ENCODE peak calls at places on chromosome 20, in ten cellular contexts. One of them, this sample, is unnamed.
A peak's percentile ranks its signal among the peaks of the same experiment; 100 is the strongest.

GRCh38 chr20:35304956-35305355 is 12.7 kb upstream of the FAM83C start:
- DNase-seq in MM.1S: no peak
- DNase-seq in effector memory CD4-positive, alpha-beta T cell: no peak
- DNase-seq in ovary: no peak
- DNase-seq in cardiac muscle cell: no peak
- DNase-seq in thyroid gland: no peak
- DNase-seq in IMR-90: no peak
- DNase-seq in naive thymus-derived CD4-positive, alpha-beta T cell: no peak
- DNase-seq in CD8-positive, alpha-beta memory T cell: no peak
- DNase-seq in Panc1: no peak
- DNase-seq in this sample: no peak

GRCh38 chr20:44200983-44201382 is 9.6 kb downstream of the OSER1 start:
- DNase-seq in effector memory CD4-positive, alpha-beta T cell: no peak
- DNase-seq in MM.1S: peak; percentile 40
- DNase-seq in Panc1: no peak
- DNase-seq in ovary: no peak
- DNase-seq in thyroid gland: no peak
- DNase-seq in IMR-90: no peak
- DNase-seq in CD8-positive, alpha-beta memory T cell: no peak
- DNase-seq in cardiac muscle cell: no peak
- DNase-seq in naive thymus-derived CD4-positive, alpha-beta T cell: no peak
- DNase-seq in this sample: no peak

GRCh38 chr20:15224199-15224598 is 886.8 kb upstream of the FLRT3 start:
- DNase-seq in CD8-positive, alpha-beta memory T cell: no peak
- DNase-seq in naive thymus-derived CD4-positive, alpha-beta T cell: no peak
- DNase-seq in thyroid gland: no peak
- DNase-seq in Panc1: no peak
- DNase-seq in MM.1S: no peak
- DNase-seq in cardiac muscle cell: no peak
- DNase-seq in effector memory CD4-positive, alpha-beta T cell: no peak
- DNase-seq in ovary: no peak
- DNase-seq in IMR-90: no peak
- DNase-seq in this sample: no peak

GRCh38 chr20:1334761-1335160 is 5.8 kb upstream of the SDCBP2 start:
- DNase-seq in thyroid gland: no peak
- DNase-seq in cardiac muscle cell: peak; percentile 51
- DNase-seq in MM.1S: no peak
- DNase-seq in naive thymus-derived CD4-positive, alpha-beta T cell: no peak
- DNase-seq in effector memory CD4-positive, alpha-beta T cell: no peak
- DNase-seq in Panc1: no peak
- DNase-seq in CD8-positive, alpha-beta memory T cell: no peak
- DNase-seq in ovary: peak; percentile 7
- DNase-seq in IMR-90: no peak
- DNase-seq in this sample: no peak

GRCh38 chr20:14956026-14956425 is 618.6 kb upstream of the FLRT3 start:
- DNase-seq in MM.1S: no peak
- DNase-seq in thyroid gland: no peak
- DNase-seq in cardiac muscle cell: no peak
- DNase-seq in ovary: no peak
- DNase-seq in CD8-positive, alpha-beta memory T cell: no peak
- DNase-seq in effector memory CD4-positive, alpha-beta T cell: no peak
- DNase-seq in naive thymus-derived CD4-positive, alpha-beta T cell: no peak
- DNase-seq in IMR-90: no peak
- DNase-seq in Panc1: peak; percentile 59
- DNase-seq in this sample: no peak

GRCh38 chr20:21266191-21266536 is 37.0 kb upstream of the XRN2 start:
- DNase-seq in naive thymus-derived CD4-positive, alpha-beta T cell: no peak
- DNase-seq in cardiac muscle cell: no peak
- DNase-seq in effector memory CD4-positive, alpha-beta T cell: no peak
- DNase-seq in Panc1: no peak
- DNase-seq in ovary: no peak
- DNase-seq in CD8-positive, alpha-beta memory T cell: no peak
- DNase-seq in thyroid gland: no peak
- DNase-seq in IMR-90: no peak
- DNase-seq in MM.1S: no peak
- DNase-seq in this sample: no peak

GRCh38 chr20:38225900-38226263 is 34.7 kb downstream of the KIAA1755 start:
- DNase-seq in IMR-90: no peak
- DNase-seq in cardiac muscle cell: peak; percentile 65
- DNase-seq in thyroid gland: no peak
- DNase-seq in CD8-positive, alpha-beta memory T cell: no peak
- DNase-seq in naive thymus-derived CD4-positive, alpha-beta T cell: no peak
- DNase-seq in Panc1: no peak
- DNase-seq in MM.1S: no peak
- DNase-seq in ovary: no peak
- DNase-seq in effector memory CD4-positive, alpha-beta T cell: no peak
- DNase-seq in this sample: no peak

GRCh38 chr20:40332167-40332566 is 356.9 kb downstream of the MAFB start:
- DNase-seq in effector memory CD4-positive, alpha-beta T cell: no peak
- DNase-seq in CD8-positive, alpha-beta memory T cell: no peak
- DNase-seq in thyroid gland: no peak
- DNase-seq in IMR-90: no peak
- DNase-seq in MM.1S: no peak
- DNase-seq in Panc1: no peak
- DNase-seq in cardiac muscle cell: no peak
- DNase-seq in naive thymus-derived CD4-positive, alpha-beta T cell: no peak
- DNase-seq in ovary: no peak
- DNase-seq in this sample: no peak

GRCh38 chr20:52175840-52176239 is 15.7 kb downstream of the ZFP64 start:
- DNase-seq in MM.1S: no peak
- DNase-seq in thyroid gland: no peak
- DNase-seq in Panc1: no peak
- DNase-seq in effector memory CD4-positive, alpha-beta T cell: no peak
- DNase-seq in naive thymus-derived CD4-positive, alpha-beta T cell: no peak
- DNase-seq in ovary: no peak
- DNase-seq in CD8-positive, alpha-beta memory T cell: no peak
- DNase-seq in IMR-90: no peak
- DNase-seq in cardiac muscle cell: no peak
- DNase-seq in this sample: no peak

GRCh38 chr20:60074276-60074675 is 116.1 kb downstream of the CDH26 start:
- DNase-seq in CD8-positive, alpha-beta memory T cell: no peak
- DNase-seq in thyroid gland: no peak
- DNase-seq in cardiac muscle cell: no peak
- DNase-seq in effector memory CD4-positive, alpha-beta T cell: no peak
- DNase-seq in naive thymus-derived CD4-positive, alpha-beta T cell: no peak
- DNase-seq in IMR-90: no peak
- DNase-seq in MM.1S: no peak
- DNase-seq in ovary: no peak
- DNase-seq in Panc1: no peak
- DNase-seq in this sample: no peak

GRCh38 chr20:663315-664090 is 10.5 kb upstream of the SRXN1 start:
- DNase-seq in effector memory CD4-positive, alpha-beta T cell: no peak
- DNase-seq in IMR-90: peak; percentile 20
- DNase-seq in thyroid gland: no peak
- DNase-seq in cardiac muscle cell: peak; percentile 37
- DNase-seq in naive thymus-derived CD4-positive, alpha-beta T cell: no peak
- DNase-seq in Panc1: no peak
- DNase-seq in CD8-positive, alpha-beta memory T cell: no peak
- DNase-seq in MM.1S: no peak
- DNase-seq in ovary: no peak
- DNase-seq in this sample: no peak

GRCh38 chr20:38751360-38751976 is 3.2 kb downstream of the ACTR5 start:
- DNase-seq in effector memory CD4-positive, alpha-beta T cell: no peak
- DNase-seq in Panc1: peak; percentile 43
- DNase-seq in ovary: no peak
- DNase-seq in MM.1S: peak; percentile 52
- DNase-seq in IMR-90: peak; percentile 46
- DNase-seq in naive thymus-derived CD4-positive, alpha-beta T cell: no peak
- DNase-seq in cardiac muscle cell: peak; percentile 57
- DNase-seq in CD8-positive, alpha-beta memory T cell: peak; percentile 39
- DNase-seq in thyroid gland: no peak
- DNase-seq in this sample: no peak

GRCh38 chr20:14832630-14833029 is 495.2 kb upstream of the FLRT3 start:
- DNase-seq in ovary: no peak
- DNase-seq in Panc1: no peak
- DNase-seq in thyroid gland: no peak
- DNase-seq in CD8-positive, alpha-beta memory T cell: no peak
- DNase-seq in effector memory CD4-positive, alpha-beta T cell: no peak
- DNase-seq in naive thymus-derived CD4-positive, alpha-beta T cell: no peak
- DNase-seq in IMR-90: no peak
- DNase-seq in cardiac muscle cell: no peak
- DNase-seq in MM.1S: no peak
- DNase-seq in this sample: no peak

GRCh38 chr20:44361021-44361420 is 5.5 kb downstream of the HNF4A start:
- DNase-seq in MM.1S: no peak
- DNase-seq in cardiac muscle cell: no peak
- DNase-seq in thyroid gland: no peak
- DNase-seq in Panc1: no peak
- DNase-seq in IMR-90: no peak
- DNase-seq in ovary: no peak
- DNase-seq in naive thymus-derived CD4-positive, alpha-beta T cell: no peak
- DNase-seq in effector memory CD4-positive, alpha-beta T cell: no peak
- DNase-seq in CD8-positive, alpha-beta memory T cell: no peak
- DNase-seq in this sample: no peak

GRCh38 chr20:4780245-4780644 is 58.5 kb downstream of the PRND start:
- DNase-seq in ovary: no peak
- DNase-seq in MM.1S: no peak
- DNase-seq in IMR-90: no peak
- DNase-seq in CD8-positive, alpha-beta memory T cell: peak; percentile 23
- DNase-seq in cardiac muscle cell: no peak
- DNase-seq in naive thymus-derived CD4-positive, alpha-beta T cell: no peak
- DNase-seq in Panc1: no peak
- DNase-seq in thyroid gland: no peak
- DNase-seq in effector memory CD4-positive, alpha-beta T cell: no peak
- DNase-seq in this sample: no peak

GRCh38 chr20:36959242-36959641 is 7.7 kb upstream of the SAMHD1 start:
- DNase-seq in cardiac muscle cell: no peak
- DNase-seq in effector memory CD4-positive, alpha-beta T cell: no peak
- DNase-seq in naive thymus-derived CD4-positive, alpha-beta T cell: no peak
- DNase-seq in CD8-positive, alpha-beta memory T cell: no peak
- DNase-seq in MM.1S: no peak
- DNase-seq in thyroid gland: no peak
- DNase-seq in Panc1: no peak
- DNase-seq in ovary: no peak
- DNase-seq in IMR-90: peak; percentile 30
- DNase-seq in this sample: no peak

GRCh38 chr20:61220131-61220530 is 31.9 kb upstream of the CDH4 start:
- DNase-seq in cardiac muscle cell: no peak
- DNase-seq in effector memory CD4-positive, alpha-beta T cell: no peak
- DNase-seq in CD8-positive, alpha-beta memory T cell: no peak
- DNase-seq in Panc1: no peak
- DNase-seq in naive thymus-derived CD4-positive, alpha-beta T cell: no peak
- DNase-seq in IMR-90: no peak
- DNase-seq in thyroid gland: no peak
- DNase-seq in MM.1S: no peak
- DNase-seq in ovary: no peak
- DNase-seq in this sample: no peak

GRCh38 chr20:32449057-32449889 is 91.1 kb downstream of the ASXL1 start:
- DNase-seq in Panc1: no peak
- DNase-seq in IMR-90: no peak
- DNase-seq in cardiac muscle cell: no peak
- DNase-seq in naive thymus-derived CD4-positive, alpha-beta T cell: no peak
- DNase-seq in CD8-positive, alpha-beta memory T cell: no peak
- DNase-seq in effector memory CD4-positive, alpha-beta T cell: no peak
- DNase-seq in MM.1S: no peak
- DNase-seq in thyroid gland: no peak
- DNase-seq in ovary: no peak
- DNase-seq in this sample: peak; percentile 69

GRCh38 chr20:50788868-50789125 is 6.1 kb upstream of the BCAS4 start:
- DNase-seq in naive thymus-derived CD4-positive, alpha-beta T cell: no peak
- DNase-seq in ovary: no peak
- DNase-seq in Panc1: no peak
- DNase-seq in CD8-positive, alpha-beta memory T cell: no peak
- DNase-seq in cardiac muscle cell: peak; percentile 54
- DNase-seq in MM.1S: no peak
- DNase-seq in thyroid gland: no peak
- DNase-seq in IMR-90: no peak
- DNase-seq in effector memory CD4-positive, alpha-beta T cell: no peak
- DNase-seq in this sample: no peak
- H3K27ac ChIP-seq in naive thymus-derived CD4-positive, alpha-beta T cell: no peak overlapping the region
- H3K27ac ChIP-seq in ovary: peak overlapping the region; percentile 88
- H3K27ac ChIP-seq in Panc1: peak overlapping the region; percentile 99
- H3K27ac ChIP-seq in CD8-positive, alpha-beta memory T cell: no peak overlapping the region
- H3K27ac ChIP-seq in cardiac muscle cell: peak overlapping the region; percentile 10
- H3K27ac ChIP-seq in MM.1S: no peak overlapping the region
- H3K27ac ChIP-seq in thyroid gland: no peak overlapping the region
- H3K27ac ChIP-seq in IMR-90: no peak overlapping the region
- H3K27ac ChIP-seq in effector memory CD4-positive, alpha-beta T cell: no peak overlapping the region
- H3K27ac ChIP-seq in this sample: no peak overlapping the region

GRCh38 chr20:42406826-42407225 is 782.9 kb downstream of the PTPRT start:
- DNase-seq in effector memory CD4-positive, alpha-beta T cell: no peak
- DNase-seq in ovary: no peak
- DNase-seq in MM.1S: no peak
- DNase-seq in naive thymus-derived CD4-positive, alpha-beta T cell: no peak
- DNase-seq in cardiac muscle cell: no peak
- DNase-seq in CD8-positive, alpha-beta memory T cell: no peak
- DNase-seq in Panc1: no peak
- DNase-seq in thyroid gland: no peak
- DNase-seq in IMR-90: no peak
- DNase-seq in this sample: no peak

GRCh38 chr20:42401598-42401997 is 783.4 kb upstream of the CHD6 start:
- DNase-seq in MM.1S: no peak
- DNase-seq in ovary: no peak
- DNase-seq in effector memory CD4-positive, alpha-beta T cell: no peak
- DNase-seq in naive thymus-derived CD4-positive, alpha-beta T cell: no peak
- DNase-seq in Panc1: no peak
- DNase-seq in cardiac muscle cell: no peak
- DNase-seq in thyroid gland: no peak
- DNase-seq in IMR-90: no peak
- DNase-seq in CD8-positive, alpha-beta memory T cell: no peak
- DNase-seq in this sample: no peak
- H3K4me1 ChIP-seq in MM.1S: no peaks in the 10 kb centered on the region
- H3K4me1 ChIP-seq in ovary: no peaks in the 10 kb centered on the region
- H3K4me1 ChIP-seq in effector memory CD4-positive, alpha-beta T cell: no peaks in the 10 kb centered on the region
- H3K4me1 ChIP-seq in naive thymus-derived CD4-positive, alpha-beta T cell: no peaks in the 10 kb centered on the region
- H3K4me1 ChIP-seq in Panc1: no peaks in the 10 kb centered on the region
- H3K4me1 ChIP-seq in cardiac muscle cell: no peaks in the 10 kb centered on the region
- H3K4me1 ChIP-seq in thyroid gland: no peaks in the 10 kb centered on the region
- H3K4me1 ChIP-seq in IMR-90: no peaks in the 10 kb centered on the region
- H3K4me1 ChIP-seq in CD8-positive, alpha-beta memory T cell: no peaks in the 10 kb centered on the region
- H3K4me1 ChIP-seq in this sample: no peaks in the 10 kb centered on the region

GRCh38 chr20:24980321-24981053 is 12.1 kb downstream of the APMAP start:
- DNase-seq in CD8-positive, alpha-beta memory T cell: no peak
- DNase-seq in naive thymus-derived CD4-positive, alpha-beta T cell: no peak
- DNase-seq in MM.1S: no peak
- DNase-seq in Panc1: no peak
- DNase-seq in thyroid gland: no peak
- DNase-seq in IMR-90: no peak
- DNase-seq in effector memory CD4-positive, alpha-beta T cell: no peak
- DNase-seq in ovary: no peak
- DNase-seq in cardiac muscle cell: no peak
- DNase-seq in this sample: no peak
- H3K27ac ChIP-seq in CD8-positive, alpha-beta memory T cell: no peak overlapping the region
- H3K27ac ChIP-seq in naive thymus-derived CD4-positive, alpha-beta T cell: no peak overlapping the region
- H3K27ac ChIP-seq in MM.1S: no peak overlapping the region
- H3K27ac ChIP-seq in Panc1: no peak overlapping the region
- H3K27ac ChIP-seq in thyroid gland: no peak overlapping the region
- H3K27ac ChIP-seq in IMR-90: no peak overlapping the region
- H3K27ac ChIP-seq in effector memory CD4-positive, alpha-beta T cell: no peak overlapping the region
- H3K27ac ChIP-seq in ovary: no peak overlapping the region
- H3K27ac ChIP-seq in cardiac muscle cell: no peak overlapping the region
- H3K27ac ChIP-seq in this sample: no peak overlapping the region

DNA sequence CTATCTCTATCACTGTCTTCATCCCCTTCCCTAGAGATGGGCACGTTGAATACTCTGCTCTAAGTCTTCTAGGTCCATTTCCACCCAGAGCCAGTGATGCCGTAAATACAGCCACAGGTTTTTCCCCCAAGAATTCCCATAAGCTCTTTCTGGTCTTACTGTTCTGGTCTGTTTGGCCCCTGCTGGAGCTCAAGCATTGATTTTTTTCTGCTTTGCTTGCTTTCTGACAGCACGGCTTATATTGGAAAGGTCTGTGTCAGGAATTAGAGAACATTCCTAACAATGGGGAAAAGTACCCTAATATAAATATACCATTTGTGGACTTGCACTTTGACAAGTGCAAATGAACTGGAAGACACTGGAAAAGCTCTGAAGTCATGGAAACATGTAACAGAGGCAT is 302.6 kb downstream of the TSHZ2 start:
- DNase-seq in IMR-90: no peak
- DNase-seq in thyroid gland: no peak
- DNase-seq in MM.1S: no peak
- DNase-seq in cardiac muscle cell: no peak
- DNase-seq in effector memory CD4-positive, alpha-beta T cell: no peak
- DNase-seq in ovary: no peak
- DNase-seq in Panc1: no peak
- DNase-seq in CD8-positive, alpha-beta memory T cell: no peak
- DNase-seq in naive thymus-derived CD4-positive, alpha-beta T cell: no peak
- DNase-seq in this sample: no peak
- H3K4me1 ChIP-seq in IMR-90: no peaks in the 10 kb centered on the region
- H3K4me1 ChIP-seq in thyroid gland: no peaks in the 10 kb centered on the region
- H3K4me1 ChIP-seq in MM.1S: no peaks in the 10 kb centered on the region
- H3K4me1 ChIP-seq in cardiac muscle cell: no peaks in the 10 kb centered on the region
- H3K4me1 ChIP-seq in effector memory CD4-positive, alpha-beta T cell: no peaks in the 10 kb centered on the region
- H3K4me1 ChIP-seq in ovary: no peaks in the 10 kb centered on the region
- H3K4me1 ChIP-seq in Panc1: no peaks in the 10 kb centered on the region
- H3K4me1 ChIP-seq in CD8-positive, alpha-beta memory T cell: no peaks in the 10 kb centered on the region
- H3K4me1 ChIP-seq in naive thymus-derived CD4-positive, alpha-beta T cell: no peaks in the 10 kb centered on the region
- H3K4me1 ChIP-seq in this sample: peaks cover 13% of the 10 kb centered on the region

This sample was measured in body of pancreas.